ENCODE peak calls at places on chromosomes 16 and 17, in five cellular contexts. Q is endothelial cell of umbilical vein, I is ovary, E is prostate gland, Y is tibial nerve. U is an unnamed sample.

GRCh38 chr17:51580869-51581268 is 320.5 kb downstream of the UTP18 start:
- DNase-seq in Q (no peak), E (no peak), I (no peak), Y (no peak), U (no peak)

GRCh38 chr17:48562934-48563333 is 15.2 kb downstream of the HOXB4 start:
- DNase-seq in Q (no peak), I (no peak), Y (no peak), E (no peak), U (no peak)

GRCh38 chr17:41065829-41066624 is at the start of gene KRTAP2-4:
- DNase-seq in I (no peak), Q (no peak), E (no peak), Y (no peak), U (no peak)

GRCh38 chr17:51354908-51355307 is 94.6 kb downstream of the UTP18 start:
- DNase-seq in I (no peak), Q (no peak), E (no peak), Y (no peak), U (no peak)

GRCh38 chr16:50603206-50604064 is 55.2 kb downstream of the NKD1 start:
- DNase-seq in Y (no peak), Q (no peak), E (peak; percentile 35), I (peak; percentile 43), U (peak; percentile 43)

GRCh38 chr17:77144227-77144626 is 3.5 kb downstream of the SEC14L1 start:
- DNase-seq in Y (no peak), Q (no peak), E (no peak), I (no peak), U (no peak)

GRCh38 chr16:68298312-68298711 is 12.4 kb downstream of the SLC7A6OS start:
- DNase-seq in I (no peak), E (no peak), Y (no peak), Q (no peak), U (no peak)

GRCh38 chr16:54346046-54346445 is 59.5 kb upstream of the IRX3 start:
- DNase-seq in I (no peak), E (no peak), Y (no peak), Q (no peak), U (no peak)

GRCh38 chr17:37570527-37571093 is 38.6 kb downstream of the SYNRG start:
- DNase-seq in Q (peak; percentile 66), Y (no peak), I (no peak), E (peak; percentile 53), U (peak; percentile 52)

GRCh38 chr16:67552476-67552875 is 9.8 kb upstream of the CTCF start:
- DNase-seq in E (no peak), I (peak; percentile 56), Y (no peak), Q (no peak), U (no peak)

GRCh38 chr16:14057878-14058382 is 13.2 kb upstream of the MRTFB start:
- DNase-seq in I (peak; percentile 26), E (no peak), Y (no peak), Q (peak; percentile 96), U (peak; percentile 12)

GRCh38 chr16:19601083-19601976 is 45.8 kb downstream of the VPS35L start:
- DNase-seq in I (peak; percentile 63), E (no peak), Y (peak; percentile 65), Q (peak; percentile 60), U (peak; percentile 62)

GRCh38 chr17:44081681-44082080 is 11.1 kb downstream of the G6PC3 start:
- DNase-seq in Q (no peak), Y (no peak), E (no peak), I (no peak), U (no peak)

GRCh38 chr17:40490289-40490853 is 11.1 kb downstream of the TNS4 start:
- DNase-seq in Y (peak; percentile 75), Q (no peak), I (peak; percentile 74), E (peak; percentile 83), U (peak; percentile 27)

GRCh38 chr16:66524601-66525164 is 25.2 kb downstream of the TK2 start:
- DNase-seq in Y (no peak), I (no peak), E (no peak), Q (no peak), U (no peak)

GRCh38 chr16:77414752-77415231 is 20.0 kb downstream of the ADAMTS18 start:
- DNase-seq in Y (no peak), E (peak; percentile 75), Q (no peak), I (no peak), U (no peak)

GRCh38 chr17:75611746-75612437 is 21.3 kb upstream of the SMIM5 start:
- DNase-seq in Y (no peak), I (no peak), Q (no peak), E (no peak), U (no peak)

GRCh38 chr16:89720520-89720858 is 209 bp downstream of the VPS9D1 start:
- DNase-seq in Y (no peak), E (no peak), I (peak; percentile 51), Q (no peak), U (peak; percentile 57)

GRCh38 chr16:80932725-80933124 is 74.0 kb downstream of the CMC2 start:
- DNase-seq in I (peak; percentile 51), Q (peak; percentile 99), Y (peak; percentile 8), E (peak; percentile 46), U (peak; percentile 48)

GRCh38 chr17:68178831-68179230 is 69.0 kb upstream of the AMZ2 start:
- DNase-seq in E (no peak), Q (no peak), I (no peak), Y (no peak), U (no peak)

GRCh38 chr17:72852267-72852945 is 240.1 kb downstream of the SLC39A11 start:
- DNase-seq in I (no peak), Y (no peak), E (no peak), Q (no peak), U (no peak)

GRCh38 chr17:76397184-76397583 is 12.8 kb downstream of the SPHK1 start:
- DNase-seq in Q (no peak), Y (no peak), I (no peak), E (no peak), U (no peak)

GRCh38 chr17:16287563-16288027 is 65.7 kb downstream of the CENPV start:
- DNase-seq in E (no peak), Y (peak; percentile 6), Q (peak; percentile 66), I (peak; percentile 32), U (no peak)

GRCh38 chr16:19291459-19291858 is 5.9 kb downstream of the CLEC19A start:
- DNase-seq in Q (peak; percentile 15), I (no peak), Y (no peak), E (no peak), U (no peak)

GRCh38 chr17:47318197-47318918 is 5.4 kb upstream of the EFCAB13 start:
- DNase-seq in I (no peak), Y (no peak), E (no peak), Q (no peak), U (no peak)

GRCh38 chr17:7445011-7445927 is at the start of gene CHRNB1:
- DNase-seq in Q (peak; percentile 35), E (no peak), Y (peak; percentile 57), I (peak; percentile 57), U (peak; percentile 85)

GRCh38 chr17:10178789-10179075 is 19.7 kb downstream of the GAS7 start:
- DNase-seq in Y (no peak), I (no peak), Q (no peak), E (no peak), U (no peak)

GRCh38 chr17:35684046-35684802 is 47.2 kb upstream of the RASL10B start:
- DNase-seq in I (no peak), Q (peak; percentile 6), E (no peak), Y (no peak), U (no peak)

GRCh38 chr17:77909236-77909635 is 49.3 kb upstream of the TNRC6C start:
- DNase-seq in Y (no peak), I (peak; percentile 25), Q (no peak), E (peak; percentile 23), U (peak; percentile 69)

GRCh38 chr16:49620868-49621239 is 235.1 kb downstream of the ZNF423 start:
- DNase-seq in Y (no peak), E (no peak), I (peak; percentile 61), Q (no peak), U (no peak)

GRCh38 chr17:31802502-31802901 is 56.5 kb downstream of the COPRS start:
- DNase-seq in I (no peak), Q (no peak), E (no peak), Y (no peak), U (peak; percentile 49)

GRCh38 chr17:40323731-40324650 is 15.0 kb downstream of the RARA start:
- DNase-seq in Q (peak; percentile 79), Y (peak; percentile 71), E (no peak), I (peak; percentile 74), U (peak; percentile 28)

GRCh38 chr17:53142890-53143289 is 679.8 kb upstream of the KIF2B start:
- DNase-seq in I (no peak), Q (no peak), Y (no peak), E (no peak), U (peak; percentile 17)

GRCh38 chr16:48318630-48319029 is 66.6 kb downstream of the SIAH1 start:
- DNase-seq in Y (no peak), Q (peak; percentile 86), E (no peak), I (no peak), U (no peak)

GRCh38 chr17:27741361-27741861 is 58.9 kb downstream of the NOS2 start:
- DNase-seq in Y (no peak), I (no peak), Q (peak; percentile 69), E (no peak), U (no peak)

GRCh38 chr17:75753514-75754377 is 11.2 kb downstream of the GALK1 start:
- DNase-seq in I (peak; percentile 79), E (no peak), Y (no peak), Q (no peak), U (peak; percentile 69)

GRCh38 chr17:7083592-7083991 is 3.5 kb upstream of the CLEC10A start:
- DNase-seq in Y (no peak), I (no peak), Q (peak; percentile 59), E (no peak), U (no peak)

GRCh38 chr17:77205396-77206124 is 64.8 kb downstream of the SEC14L1 start:
- DNase-seq in E (no peak), Y (no peak), Q (no peak), I (no peak), U (no peak)

GRCh38 chr16:31899505-31899904 is 25.9 kb downstream of the ZNF267 start:
- DNase-seq in E (no peak), Q (no peak), I (no peak), Y (no peak), U (no peak)

GRCh38 chr16:2046125-2046888 is 1.3 kb downstream of the NTHL1 start:
- DNase-seq in Y (no peak), I (no peak), Q (no peak), E (no peak), U (no peak)
- H3K4me3 ChIP-seq in Y (no peak overlapping the region), I (no peak overlapping the region), Q (no peak overlapping the region), E (no peak overlapping the region), U (no peak overlapping the region)

GRCh38 chr17:80147035-80147939 is at the start of gene EIF4A3:
- DNase-seq in Y (peak; percentile 98), E (peak; percentile 99), I (peak; percentile 99), Q (peak; percentile 100), U (peak; percentile 99)
- TF ChIP-seq CTCF in Y (peak; percentile 48), E (peak; percentile 42), I (no peak), Q (no peak), U (no peak)

GRCh38 chr17:2711608-2712299 is at the start of gene CLUH:
- DNase-seq in Q (peak; percentile 98), Y (peak; percentile 91), I (peak; percentile 95), E (peak; percentile 92), U (peak; percentile 97)
- TF ChIP-seq POLR2A in Q (peak; percentile 71), Y (peak; percentile 64), I (peak; percentile 52), E (peak; percentile 73), U (no peak)

DNA sequence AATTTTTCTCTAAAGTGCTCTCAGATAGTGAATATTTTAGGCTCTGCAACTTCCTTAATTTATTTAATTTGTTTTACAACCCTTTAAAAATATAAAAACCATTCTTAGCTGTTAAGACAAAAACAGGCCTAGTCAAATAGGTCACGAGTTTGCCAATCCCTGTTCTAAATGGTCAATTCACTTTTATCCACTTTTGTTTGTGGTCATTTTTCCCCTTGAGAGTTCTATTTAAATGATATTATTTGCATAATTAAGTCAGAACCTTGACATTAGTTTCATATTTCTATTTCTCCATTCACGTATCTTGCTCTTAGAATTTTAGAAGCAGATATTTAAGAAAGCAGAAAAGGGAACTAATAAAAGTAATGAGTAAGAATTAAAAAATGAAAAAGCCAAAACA is 4.0 kb downstream of the AMFR start:
- DNase-seq in Q (no peak), Y (no peak), E (no peak), I (no peak), U (no peak)
- H3K4me3 ChIP-seq in Q (no peak overlapping the region), Y (no peak overlapping the region), E (no peak overlapping the region), I (no peak overlapping the region), U (no peak overlapping the region)